ENCODE peak calls at places on chromosomes 12 and 14, in ten cellular contexts. A is osteocyte, R is psoas muscle, T is kidney, M is adrenal gland, U is IMR-90, Y is fibroblast of the aortic adventitia, L is lower lobe of right lung, D is fibroblast of lung, B is omental fat pad. J is an unnamed sample.

GRCh38 chr14:103207038-103207403 is 83.8 kb downstream of the TNFAIP2 start:
- DNase-seq in A (no peak), R (peak; percentile 93), T (peak; percentile 98), M (peak; percentile 71), U (no peak), Y (peak; percentile 86), L (peak; percentile 68), D (peak; percentile 37), B (peak; percentile 57), J (no peak)

GRCh38 chr12:79420146-79420618 is 270.6 kb downstream of the PAWR start:
- DNase-seq in A (no peak), R (no peak), T (no peak), M (no peak), U (peak; percentile 95), Y (peak; percentile 97), L (no peak), D (peak; percentile 98), B (no peak), J (no peak)

GRCh38 chr14:76929927-76930326 is 98.6 kb downstream of the IRF2BPL start:
- DNase-seq in A (no peak), R (no peak), T (no peak), M (peak; percentile 94), U (no peak), Y (no peak), L (no peak), D (no peak), B (no peak), J (no peak)

GRCh38 chr12:28974166-28974565 is 174.9 kb upstream of the FAR2 start:
- DNase-seq in A (no peak), R (no peak), T (no peak), M (no peak), U (peak; percentile 73), Y (peak; percentile 39), L (no peak), D (peak; percentile 90), B (no peak), J (no peak)

GRCh38 chr12:69639400-69640016 is 28.8 kb upstream of the LRRC10 start:
- DNase-seq in A (no peak), R (peak; percentile 53), T (peak; percentile 81), M (peak; percentile 86), U (peak; percentile 67), Y (peak; percentile 76), L (peak; percentile 64), D (peak; percentile 53), B (no peak), J (no peak)

GRCh38 chr12:112979281-112979680 is 962 bp downstream of the OAS2 start:
- DNase-seq in A (no peak), R (no peak), T (no peak), M (no peak), U (no peak), Y (no peak), L (no peak), D (no peak), B (no peak), J (no peak)

GRCh38 chr14:71416392-71416791 is 509.1 kb downstream of the PCNX1 start:
- DNase-seq in A (no peak), R (no peak), T (no peak), M (no peak), U (peak; percentile 34), Y (no peak), L (no peak), D (peak; percentile 36), B (no peak), J (no peak)

GRCh38 chr12:103208006-103208405 is 250.5 kb downstream of the ASCL1 start:
- DNase-seq in A (no peak), R (no peak), T (no peak), M (no peak), U (no peak), Y (no peak), L (no peak), D (no peak), B (no peak), J (no peak)

GRCh38 chr14:60512952-60513554 is 4.1 kb downstream of the SIX6 start:
- DNase-seq in A (no peak), R (no peak), T (no peak), M (no peak), U (no peak), Y (no peak), L (no peak), D (no peak), B (no peak), J (no peak)

GRCh38 chr14:21136024-21136423 is 19.8 kb downstream of the OR5AU1 start:
- DNase-seq in A (no peak), R (no peak), T (no peak), M (no peak), U (peak; percentile 12), Y (peak; percentile 26), L (no peak), D (peak; percentile 11), B (no peak), J (no peak)

GRCh38 chr14:32618991-32619390 is 289.9 kb downstream of the AKAP6 start:
- DNase-seq in A (no peak), R (no peak), T (no peak), M (no peak), U (no peak), Y (no peak), L (no peak), D (no peak), B (no peak), J (no peak)

GRCh38 chr12:86613306-86613705 is 357.1 kb upstream of the MGAT4C start:
- DNase-seq in A (no peak), R (no peak), T (no peak), M (no peak), U (no peak), Y (peak; percentile 41), L (no peak), D (no peak), B (no peak), J (no peak)

GRCh38 chr12:33589609-33590114 is 150.0 kb upstream of the SYT10 start:
- DNase-seq in A (no peak), R (no peak), T (no peak), M (no peak), U (no peak), Y (no peak), L (no peak), D (no peak), B (no peak), J (no peak)

GRCh38 chr12:64884728-64885127 is 60.3 kb downstream of the TBC1D30 start:
- DNase-seq in A (no peak), R (no peak), T (no peak), M (no peak), U (no peak), Y (no peak), L (no peak), D (no peak), B (no peak), J (no peak)

GRCh38 chr14:73209943-73210342 is 27.4 kb upstream of the PAPLN start:
- DNase-seq in A (no peak), R (no peak), T (no peak), M (no peak), U (peak; percentile 67), Y (peak; percentile 66), L (no peak), D (peak; percentile 76), B (no peak), J (no peak)

DNA sequence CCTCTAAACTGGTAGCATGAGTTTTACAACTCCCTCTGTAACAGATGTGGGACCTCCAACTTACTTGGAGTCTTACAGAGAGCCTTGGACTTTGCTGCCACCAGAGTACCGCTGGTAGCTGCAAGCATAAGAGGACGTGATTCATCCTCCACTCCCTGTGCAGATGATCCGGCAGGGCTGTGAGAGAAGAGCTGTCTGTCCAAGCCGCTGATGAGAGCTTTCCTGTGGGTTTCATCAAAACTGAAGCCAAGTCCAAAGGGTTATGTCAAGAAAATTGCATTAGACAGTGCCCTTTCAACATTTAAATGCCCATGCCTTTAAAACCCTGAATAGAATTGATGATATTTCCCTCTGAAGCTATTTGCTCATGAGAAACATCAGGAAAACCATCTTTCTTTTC is 85.8 kb downstream of the LLPH start:
- DNase-seq in A (no peak), R (no peak), T (no peak), M (no peak), U (peak; percentile 63), Y (no peak), L (no peak), D (peak; percentile 72), B (no peak), J (no peak)
- TF ChIP-seq CTCF in A (no peak), R (no peak), T (no peak), M (no peak), U (no peak), Y (no peak), L (no peak), D (no peak), B (no peak), J (no peak)

GRCh38 chr14:93970589-93970966 is 5.8 kb downstream of the ASB2 start:
- DNase-seq in A (no peak), R (no peak), T (no peak), M (peak; percentile 66), U (no peak), Y (no peak), L (no peak), D (no peak), B (no peak), J (no peak)
- TF ChIP-seq CTCF in A (peak; percentile 22), R (peak; percentile 34), T (no peak), M (peak; percentile 51), U (peak; percentile 37), Y (peak; percentile 6), L (peak; percentile 31), D (no peak), B (no peak), J (peak; percentile 40)

DNA sequence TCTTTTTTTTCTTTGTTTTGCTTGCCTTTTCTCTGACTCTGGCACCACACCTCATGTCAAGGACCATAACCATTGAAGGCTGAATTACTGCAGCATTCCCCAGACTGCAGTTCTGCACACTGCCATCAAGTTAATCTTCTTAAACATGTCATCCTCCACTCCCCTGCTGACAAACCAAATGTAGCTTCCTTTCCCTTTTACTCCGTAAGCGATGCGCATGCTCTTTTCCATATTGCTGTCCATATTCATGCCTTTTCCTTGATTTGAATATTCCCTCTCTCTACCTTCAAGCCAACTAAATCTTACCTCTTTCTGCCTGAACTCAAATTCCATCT is 13.6 kb downstream of the GPX2 start:
- DNase-seq in A (no peak), R (no peak), T (no peak), M (no peak), U (no peak), Y (no peak), L (no peak), D (no peak), B (no peak), J (no peak)
- TF ChIP-seq CTCF in A (no peak), R (no peak), T (no peak), M (no peak), U (no peak), Y (no peak), L (no peak), D (no peak), B (no peak), J (no peak)

GRCh38 chr12:87953257-87953860 is 75.8 kb downstream of the C12orf50 start:
- DNase-seq in A (no peak), R (no peak), T (no peak), M (no peak), U (peak; percentile 71), Y (peak; percentile 78), L (no peak), D (peak; percentile 53), B (no peak), J (no peak)
- TF ChIP-seq CTCF in A (peak; percentile 80), R (peak; percentile 15), T (peak; percentile 21), M (peak; percentile 36), U (peak; percentile 86), Y (peak; percentile 65), L (peak; percentile 27), D (peak; percentile 69), B (no peak), J (peak; percentile 83)

J was measured in type B pancreatic cell.